ENCODE peak calls at places on chromosomes 7 and 10, in five cellular contexts. U, T, W, J and F are unnamed samples.

GRCh38 chr7:96045919-96046318 is 273.6 kb downstream of the DYNC1I1 start:
- DNase-seq in U (no peak), T (no peak), W (no peak), J (no peak), F (no peak)

GRCh38 chr10:48684792-48685651 is at the start of gene WDFY4:
- DNase-seq in U (no peak), T (no peak), W (no peak), J (no peak), F (peak)

GRCh38 chr10:89351402-89352038 is 23.7 kb downstream of the IFIT3 start:
- DNase-seq in U (no peak), T (peak), W (no peak), J (peak), F (peak)

GRCh38 chr10:8229153-8229552 is 174.7 kb downstream of the GATA3 start:
- DNase-seq in U (no peak), T (peak), W (no peak), J (no peak), F (no peak)

GRCh38 chr10:125882596-125882995 is 1.5 kb upstream of the DHX32 start:
- DNase-seq in U (no peak), T (no peak), W (no peak), J (peak), F (no peak)

GRCh38 chr10:69425041-69425440 is 8.3 kb upstream of the TACR2 start:
- DNase-seq in U (no peak), T (no peak), W (no peak), J (no peak), F (no peak)

GRCh38 chr7:47688311-47689100 is 106.6 kb upstream of the TNS3 start:
- DNase-seq in U (no peak), T (no peak), W (no peak), J (no peak), F (no peak)

GRCh38 chr7:94422136-94422535 is 27.4 kb downstream of the COL1A2 start:
- DNase-seq in U (peak), T (no peak), W (no peak), J (peak), F (no peak)

GRCh38 chr7:15914611-15915010 is 228.1 kb upstream of the MEOX2 start:
- DNase-seq in U (no peak), T (no peak), W (no peak), J (no peak), F (no peak)

GRCh38 chr7:106256137-106256536 is 28.6 kb downstream of the NAMPT start:
- DNase-seq in U (no peak), T (no peak), W (no peak), J (no peak), F (no peak)

GRCh38 chr7:2082357-2083038 is 150.2 kb downstream of the MAD1L1 start:
- DNase-seq in U (peak), T (no peak), W (no peak), J (peak), F (no peak)

GRCh38 chr10:74855027-74855426 is 28.6 kb downstream of the KAT6B start:
- DNase-seq in U (no peak), T (peak), W (no peak), J (no peak), F (peak)

GRCh38 chr7:47424523-47424922 is 157.4 kb downstream of the TNS3 start:
- DNase-seq in U (no peak), T (no peak), W (no peak), J (no peak), F (no peak)

GRCh38 chr7:14073988-14074387 is 84.5 kb upstream of the ETV1 start:
- DNase-seq in U (no peak), T (no peak), W (no peak), J (peak), F (no peak)

GRCh38 chr10:127952575-127952869 is 45.6 kb downstream of the PTPRE start:
- DNase-seq in U (no peak), T (no peak), W (no peak), J (no peak), F (no peak)
- H3K4me3 ChIP-seq in U (no peak), T (no peak), W (no peak), J (no peak), F (no peak)

DNA sequence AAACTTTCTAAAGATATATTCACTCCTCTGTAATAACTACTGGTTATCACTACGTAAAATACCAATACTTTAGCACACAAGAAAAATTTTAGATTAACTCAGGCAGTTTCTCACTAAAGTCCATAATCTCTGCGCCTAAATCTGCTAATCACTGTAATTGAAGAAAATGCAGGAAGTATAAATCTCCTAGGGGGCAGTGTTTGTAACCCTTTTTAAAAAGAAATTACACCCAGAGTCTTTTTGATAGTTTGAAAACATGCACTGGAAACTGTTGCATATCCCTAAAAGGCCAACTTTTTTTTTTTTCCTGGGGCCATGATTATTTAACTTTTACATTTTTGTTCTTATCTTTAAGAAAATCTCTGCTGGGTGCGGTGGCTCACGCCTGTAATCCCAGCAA is 209.6 kb downstream of the KIAA1217 start:
- DNase-seq in U (no peak), T (peak), W (no peak), J (peak), F (no peak)
- TF ChIP-seq CTCF in U (peak), T (peak), W (peak), J (no peak), F (peak)

GRCh38 chr10:129963076-129963830 is 821 bp downstream of the EBF3 start:
- DNase-seq in U (peak), T (no peak), W (no peak), J (peak), F (no peak)

GRCh38 chr10:129960493-129961273 is 3.4 kb downstream of the EBF3 start:
- DNase-seq in U (peak), T (no peak), W (no peak), J (no peak), F (no peak)

GRCh38 chr10:129961274-129961839 is 2.7 kb downstream of the EBF3 start:
- DNase-seq in U (peak), T (no peak), W (no peak), J (no peak), F (no peak)

GRCh38 chr10:129962558-129963075 is 1.5 kb downstream of the EBF3 start:
- DNase-seq in U (no peak), T (no peak), W (no peak), J (no peak), F (no peak)

GRCh38 chr10:129962092-129962494 is 2.0 kb downstream of the EBF3 start:
- DNase-seq in U (peak), T (no peak), W (no peak), J (peak), F (no peak)
- H3K4me3 ChIP-seq in U (peak), T (no peak), W (no peak), J (peak), F (no peak)

DNA sequence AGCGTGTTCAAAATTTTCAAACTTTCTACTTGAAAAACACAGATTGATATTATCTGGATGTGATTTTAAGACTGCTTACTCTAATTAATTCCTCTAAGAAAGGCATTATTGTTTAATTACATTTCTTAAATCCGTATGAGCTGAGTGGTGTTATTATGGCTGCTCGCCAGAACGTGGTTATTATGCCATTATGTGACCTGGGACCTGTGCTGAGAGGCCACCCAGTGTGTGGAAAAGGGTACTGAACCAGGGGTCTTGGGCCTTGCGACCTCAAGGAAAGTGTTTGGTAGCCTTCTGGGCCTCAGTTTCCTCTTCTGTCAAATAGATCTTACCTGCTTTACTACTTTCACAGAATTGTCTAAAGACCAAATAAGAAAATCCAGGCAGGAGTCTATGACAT is 15.4 kb downstream of the LGI1 start:
- DNase-seq in U (no peak), T (no peak), W (no peak), J (no peak), F (no peak)
- TF ChIP-seq CTCF in U (no peak), T (no peak), W (no peak), J (no peak), F (no peak)

DNA sequence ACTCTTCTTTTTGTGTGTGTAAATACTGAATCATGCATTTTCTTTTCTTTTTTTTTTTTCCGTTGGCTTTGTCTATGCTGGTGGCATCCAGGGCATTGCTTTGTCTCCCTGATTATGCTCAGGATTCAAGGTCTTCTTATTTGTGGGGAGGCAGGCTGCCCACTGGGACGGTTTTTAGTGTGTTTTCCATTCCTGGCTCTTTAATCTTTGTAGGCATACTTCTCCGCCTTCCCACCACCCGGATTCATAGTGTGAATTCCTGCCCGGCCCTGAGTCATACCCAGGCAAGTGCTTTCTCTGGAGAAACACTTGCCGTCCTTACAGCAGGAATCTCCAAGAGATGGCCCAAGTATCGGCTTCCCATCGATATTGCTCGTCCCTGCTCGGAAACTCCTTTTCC is 5.2 kb downstream of the ZNF655 start:
- DNase-seq in U (peak), T (no peak), W (no peak), J (peak), F (no peak)
- H3K4me3 ChIP-seq in U (no peak), T (no peak), W (peak), J (no peak), F (no peak)

DNA sequence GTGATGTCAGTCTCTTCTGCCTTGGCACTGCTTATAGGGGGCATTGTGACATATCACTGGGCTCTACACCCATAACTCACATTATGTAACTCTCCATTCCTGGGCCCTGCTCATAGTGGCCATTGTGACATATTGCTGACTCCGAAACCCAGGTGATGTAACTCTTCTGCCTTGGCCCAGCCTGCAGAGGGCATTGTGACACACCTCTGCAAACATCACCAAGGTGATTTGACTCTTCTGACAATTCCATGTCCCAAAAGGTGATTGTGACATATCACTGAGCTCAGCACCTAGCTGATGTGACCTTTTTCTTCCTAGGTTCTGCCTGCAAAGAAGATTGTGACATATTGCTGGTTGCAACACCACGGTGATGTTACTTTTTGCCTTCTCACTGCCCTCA is 36.5 kb upstream of the ZNF680 start:
- DNase-seq in U (no peak), T (no peak), W (no peak), J (no peak), F (no peak)
- TF ChIP-seq CTCF in U (no peak), T (no peak), W (no peak), J (no peak), F (no peak)